ENCODE peak calls at places on chromosome 11, in six cellular contexts. A is endothelial cell of umbilical vein, Q is GM23338, F is fibroblast of lung, J is K562, P is mammary epithelial cell. N is an unnamed sample.

GRCh38 chr11:68012843-68013610 is 2.9 kb downstream of the ALDH3B1 start:
- DNase-seq in A (no peak), Q (no peak), F (peak; percentile 98), J (no peak), P (peak; percentile 91), N (no peak)

GRCh38 chr11:3007404-3008010 is 15.4 kb upstream of the NAP1L4 start:
- DNase-seq in A (no peak), Q (no peak), F (no peak), J (no peak), P (no peak), N (no peak)

GRCh38 chr11:72528121-72528520 is 93.8 kb upstream of the CLPB start:
- DNase-seq in A (no peak), Q (no peak), F (peak; percentile 30), J (no peak), P (peak; percentile 34), N (no peak)

GRCh38 chr11:102111787-102112653 is 1.8 kb downstream of the YAP1 start:
- DNase-seq in A (peak; percentile 93), Q (no peak), F (peak; percentile 90), J (no peak), P (peak; percentile 93), N (peak; percentile 65)

GRCh38 chr11:75668508-75669297 is at the start of gene MAP6:
- DNase-seq in A (no peak), Q (peak; percentile 73), F (peak; percentile 11), J (peak; percentile 22), P (peak; percentile 19), N (no peak)

GRCh38 chr11:34514597-34514996 is 1.0 kb upstream of the ELF5 start:
- DNase-seq in A (no peak), Q (no peak), F (no peak), J (no peak), P (no peak), N (no peak)

GRCh38 chr11:63445720-63446119 is 45.2 kb downstream of the PLAAT5 start:
- DNase-seq in A (no peak), Q (no peak), F (peak; percentile 55), J (no peak), P (peak; percentile 63), N (peak; percentile 1)

GRCh38 chr11:60377737-60378136 is 595 bp upstream of the MS4A7 start:
- DNase-seq in A (no peak), Q (no peak), F (no peak), J (no peak), P (no peak), N (no peak)

GRCh38 chr11:26953770-26954392 is 40.0 kb upstream of the FIBIN start:
- DNase-seq in A (peak; percentile 3), Q (no peak), F (peak; percentile 78), J (no peak), P (peak; percentile 48), N (no peak)

GRCh38 chr11:111047376-111047775 is 198.1 kb upstream of the POU2AF2 start:
- DNase-seq in A (no peak), Q (peak; percentile 36), F (peak; percentile 53), J (no peak), P (no peak), N (no peak)

GRCh38 chr11:130606781-130607511 is 158.5 kb downstream of the ADAMTS15 start:
- DNase-seq in A (no peak), Q (no peak), F (peak; percentile 62), J (no peak), P (no peak), N (no peak)

GRCh38 chr11:77750757-77751156 is 69.8 kb downstream of the RSF1 start:
- DNase-seq in A (no peak), Q (no peak), F (no peak), J (no peak), P (no peak), N (no peak)

GRCh38 chr11:1751999-1752906 is 1.9 kb upstream of the IFITM10 start:
- DNase-seq in A (no peak), Q (no peak), F (no peak), J (no peak), P (no peak), N (no peak)

GRCh38 chr11:19770277-19770676 is 57.6 kb downstream of the NAV2 start:
- DNase-seq in A (no peak), Q (no peak), F (no peak), J (no peak), P (no peak), N (no peak)

GRCh38 chr11:6576471-6577373 is 26.7 kb downstream of the RRP8 start:
- DNase-seq in A (peak; percentile 84), Q (peak; percentile 7), F (peak; percentile 80), J (no peak), P (no peak), N (no peak)

GRCh38 chr11:15673408-15673811 is 558.7 kb downstream of the INSC start:
- DNase-seq in A (no peak), Q (no peak), F (peak; percentile 36), J (no peak), P (peak; percentile 27), N (no peak)

GRCh38 chr11:72336163-72336562 is 92.2 kb upstream of the PHOX2A start:
- DNase-seq in A (no peak), Q (no peak), F (no peak), J (peak; percentile 78), P (no peak), N (no peak)

GRCh38 chr11:45777127-45777969 is 27.6 kb upstream of the SLC35C1 start:
- DNase-seq in A (no peak), Q (no peak), F (no peak), J (no peak), P (no peak), N (no peak)

GRCh38 chr11:34653851-34654490 is 33.1 kb downstream of the EHF start:
- DNase-seq in A (no peak), Q (no peak), F (peak; percentile 98), J (peak; percentile 66), P (peak; percentile 98), N (peak; percentile 62)

GRCh38 chr11:1335811-1336761 is 26.7 kb upstream of the TOLLIP start:
- DNase-seq in A (no peak), Q (peak; percentile 87), F (peak; percentile 59), J (peak; percentile 77), P (peak; percentile 36), N (no peak)

GRCh38 chr11:122310701-122311100 is 194.7 kb upstream of the BLID start:
- DNase-seq in A (no peak), Q (no peak), F (no peak), J (no peak), P (no peak), N (no peak)

GRCh38 chr11:46308632-46309419 is 31.4 kb downstream of the CREB3L1 start:
- DNase-seq in A (peak; percentile 60), Q (peak; percentile 94), F (peak; percentile 55), J (peak; percentile 88), P (peak; percentile 38), N (no peak)

GRCh38 chr11:101442936-101443521 is 140.8 kb downstream of the TRPC6 start:
- DNase-seq in A (no peak), Q (no peak), F (no peak), J (no peak), P (no peak), N (no peak)

GRCh38 chr11:128835741-128836410 is 31.2 kb downstream of the KCNJ1 start:
- DNase-seq in A (peak; percentile 94), Q (peak; percentile 29), F (no peak), J (peak; percentile 3), P (no peak), N (no peak)

GRCh38 chr11:116535120-116535519 is 237.7 kb downstream of the BUD13 start:
- DNase-seq in A (no peak), Q (no peak), F (no peak), J (no peak), P (no peak), N (no peak)

GRCh38 chr11:117076941-117077659 is 21.1 kb downstream of the SIK3 start:
- DNase-seq in A (no peak), Q (peak; percentile 17), F (no peak), J (no peak), P (no peak), N (no peak)

GRCh38 chr11:132790466-132790865 is 741.8 kb downstream of the OPCML start:
- DNase-seq in A (no peak), Q (no peak), F (no peak), J (no peak), P (no peak), N (no peak)

GRCh38 chr11:1573847-1574255 is 1.8 kb upstream of the DUSP8 start:
- DNase-seq in A (no peak), Q (no peak), F (no peak), J (no peak), P (peak; percentile 23), N (no peak)

GRCh38 chr11:63491614-63492372 is 826 bp upstream of the PLAAT5 start:
- DNase-seq in A (no peak), Q (peak; percentile 25), F (peak; percentile 84), J (peak; percentile 65), P (no peak), N (no peak)

GRCh38 chr11:119380816-119381185 is 689 bp downstream of the USP2 start:
- DNase-seq in A (no peak), Q (peak; percentile 75), F (no peak), J (peak; percentile 57), P (no peak), N (no peak)

DNA sequence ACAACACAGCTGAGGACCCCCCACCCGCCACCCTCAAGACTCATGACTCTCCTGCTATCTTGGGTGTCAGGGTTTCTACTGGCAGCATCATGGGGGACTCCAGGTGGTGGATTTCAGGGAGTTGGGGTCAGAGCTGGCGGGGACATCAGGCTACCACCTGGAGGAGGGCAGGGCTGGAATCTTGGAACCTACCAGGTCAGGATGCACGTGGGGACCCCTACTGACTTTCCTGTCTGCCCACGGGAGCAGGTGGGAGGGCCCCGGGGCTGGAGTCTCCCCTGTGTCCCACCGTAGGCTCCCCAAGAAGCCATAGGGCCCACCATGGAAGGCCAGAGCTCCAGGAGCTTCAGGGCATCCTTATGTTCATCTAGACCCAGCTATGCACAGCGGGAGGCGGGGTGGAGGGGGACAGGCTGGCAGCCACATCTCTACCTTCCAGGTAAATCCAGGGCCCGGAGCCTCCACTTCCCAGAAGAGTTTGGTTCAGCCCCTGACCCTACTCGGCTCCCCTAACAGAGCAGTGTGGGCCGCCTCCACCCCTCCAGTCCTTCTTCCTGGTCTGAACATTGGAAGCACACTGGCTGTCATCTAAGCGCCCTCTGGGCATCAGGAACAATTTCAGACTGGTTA is 10.0 kb downstream of the SLC37A2 start:
- DNase-seq in A (no peak), Q (no peak), F (no peak), J (no peak), P (no peak), N (no peak)
- H3K4me1 ChIP-seq in A (peaks cover 8% of the 10 kb centered on the region), Q (no peaks in the 10 kb centered on the region), F (peaks cover 12% of the 10 kb centered on the region), J (peaks cover 68% of the 10 kb centered on the region), P (peaks cover 50% of the 10 kb centered on the region), N (peaks cover 35% of the 10 kb centered on the region)

GRCh38 chr11:43638717-43639116 is 41.8 kb upstream of the HSD17B12 start:
- DNase-seq in A (no peak), Q (peak; percentile 50), F (no peak), J (no peak), P (no peak), N (no peak)
- H2AFZ ChIP-seq in A (no peak overlapping the region), Q (peak overlapping the region; percentile 86), F (no peak overlapping the region), J (peak overlapping the region; percentile 65), P (no peak overlapping the region), N (no peak overlapping the region)

DNA sequence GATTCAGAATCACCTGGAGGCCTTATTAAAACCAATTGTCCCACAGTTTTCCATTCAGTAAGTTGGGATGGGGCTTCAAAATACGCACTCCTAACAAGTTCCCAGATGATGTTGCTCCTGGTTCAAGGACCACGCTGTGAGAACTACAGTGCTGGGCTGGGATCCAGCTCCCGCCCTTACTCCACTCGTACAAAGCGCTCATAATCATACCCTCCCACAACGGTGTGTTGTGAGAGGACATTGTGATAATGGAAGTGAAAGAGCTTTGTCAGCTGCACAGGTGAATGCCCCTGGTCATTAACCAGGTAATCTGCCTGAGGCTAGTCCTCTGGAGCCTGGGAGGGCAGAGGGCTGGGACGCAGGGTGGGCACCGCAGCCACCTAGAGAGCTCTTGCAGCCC is 1.3 kb upstream of the CD82 start:
- DNase-seq in A (no peak), Q (no peak), F (peak; percentile 32), J (no peak), P (peak; percentile 71), N (no peak)
- H3K4me1 ChIP-seq in A (peaks cover 29% of the 10 kb centered on the region), Q (peaks cover 28% of the 10 kb centered on the region), F (peaks cover 23% of the 10 kb centered on the region), J (peaks cover 40% of the 10 kb centered on the region), P (peaks cover 82% of the 10 kb centered on the region), N (peaks cover 80% of the 10 kb centered on the region)

GRCh38 chr11:69293819-69294505 is at the start of gene MYEOV:
- DNase-seq in A (peak; percentile 47), Q (peak; percentile 79), F (peak; percentile 33), J (peak; percentile 92), P (peak; percentile 59), N (no peak)
- H2AFZ ChIP-seq in A (no peak within 1 kb of the TSS), Q (no peak within 1 kb of the TSS), F (no peak within 1 kb of the TSS), J (peak within 1 kb of the TSS; percentile 76), P (no peak within 1 kb of the TSS), N (no peak within 1 kb of the TSS)